ENCODE peak calls at places on chromosomes 5 and 9, in five cellular contexts. G is breast epithelium, M is GM12878, H is prostate gland, V is H1. Z is an unnamed sample.

GRCh38 chr9:122071716-122072115 is 21.4 kb downstream of the TTLL11 start:
- DNase-seq in G (no peak), M (no peak), H (no peak), V (no peak), Z (no peak)

GRCh38 chr5:153456354-153456753 is 34.1 kb upstream of the GRIA1 start:
- DNase-seq in G (no peak), M (no peak), H (no peak), V (no peak), Z (no peak)

GRCh38 chr9:23380821-23381220 is 445.2 kb downstream of the ELAVL2 start:
- DNase-seq in G (no peak), M (no peak), H (no peak), V (no peak), Z (no peak)

GRCh38 chr9:10054456-10054855 is 558.3 kb downstream of the PTPRD start:
- DNase-seq in G (no peak), M (no peak), H (no peak), V (no peak), Z (no peak)

GRCh38 chr9:130446111-130446861 is 1.5 kb downstream of the ASS1 start:
- DNase-seq in G (peak), M (no peak), H (peak), V (no peak), Z (no peak)

GRCh38 chr9:93948456-93949072 is 6.6 kb downstream of the BARX1 start:
- DNase-seq in G (no peak), M (no peak), H (no peak), V (no peak), Z (no peak)

GRCh38 chr5:79759436-79759835 is 69.8 kb downstream of the CMYA5 start:
- DNase-seq in G (no peak), M (no peak), H (no peak), V (no peak), Z (no peak)

GRCh38 chr9:70880523-70880922 is 240.9 kb downstream of the TRPM3 start:
- DNase-seq in G (no peak), M (no peak), H (no peak), V (no peak), Z (no peak)

GRCh38 chr5:120644516-120644915 is 180.4 kb downstream of the PRR16 start:
- DNase-seq in G (no peak), M (no peak), H (no peak), V (no peak), Z (no peak)

GRCh38 chr5:151772868-151773561 is 1.3 kb downstream of the G3BP1 start:
- DNase-seq in G (no peak), M (no peak), H (no peak), V (no peak), Z (no peak)

GRCh38 chr5:12951846-12952245 is 992.6 kb downstream of the DNAH5 start:
- DNase-seq in G (no peak), M (no peak), H (no peak), V (no peak), Z (no peak)

GRCh38 chr9:134944351-134944802 is 26.7 kb upstream of the FCN1 start:
- DNase-seq in G (no peak), M (no peak), H (no peak), V (no peak), Z (no peak)

GRCh38 chr9:94153905-94154304 is 69.6 kb downstream of the PTPDC1 start:
- DNase-seq in G (no peak), M (no peak), H (no peak), V (no peak), Z (no peak)

GRCh38 chr5:159105318-159106053 is 5.8 kb upstream of the EBF1 start:
- DNase-seq in G (no peak), M (no peak), H (no peak), V (no peak), Z (no peak)

GRCh38 chr5:181160144-181160754 is 12.9 kb downstream of the OR2V2 start:
- DNase-seq in G (no peak), M (no peak), H (no peak), V (no peak), Z (peak)

GRCh38 chr5:156354571-156354970 is 27.6 kb downstream of the SGCD start:
- DNase-seq in G (no peak), M (no peak), H (no peak), V (no peak), Z (no peak)

GRCh38 chr9:13113201-13113600 is 166.3 kb downstream of the MPDZ start:
- DNase-seq in G (no peak), M (no peak), H (no peak), V (no peak), Z (no peak)

GRCh38 chr5:31100781-31101180 is 92.7 kb upstream of the CDH6 start:
- DNase-seq in G (no peak), M (no peak), H (no peak), V (no peak), Z (no peak)

GRCh38 chr9:111349766-111350165 is 19.7 kb upstream of the OR2K2 start:
- DNase-seq in G (no peak), M (no peak), H (no peak), V (no peak), Z (no peak)

GRCh38 chr5:73459366-73459765 is 10.8 kb upstream of the FOXD1 start:
- DNase-seq in G (no peak), M (no peak), H (no peak), V (no peak), Z (no peak)

GRCh38 chr5:154627711-154628678 is 127.2 kb upstream of the LARP1 start:
- DNase-seq in G (no peak), M (no peak), H (no peak), V (no peak), Z (no peak)

GRCh38 chr5:51990661-51991180 is 607.5 kb downstream of the ISL1 start:
- DNase-seq in G (no peak), M (no peak), H (no peak), V (no peak), Z (no peak)

GRCh38 chr5:139733698-139734491 is 61.7 kb upstream of the PSD2 start:
- DNase-seq in G (no peak), M (no peak), H (no peak), V (no peak), Z (no peak)

GRCh38 chr5:147617191-147617606 is 107.3 kb upstream of the DPYSL3 start:
- DNase-seq in G (no peak), M (no peak), H (no peak), V (no peak), Z (no peak)

GRCh38 chr9:136294437-136294836 is 9.5 kb downstream of the CCDC187 start:
- DNase-seq in G (no peak), M (no peak), H (no peak), V (no peak), Z (no peak)

GRCh38 chr5:10607023-10607665 is 43.3 kb downstream of the ANKRD33B start:
- DNase-seq in G (no peak), M (peak), H (no peak), V (no peak), Z (peak)

GRCh38 chr9:4164356-4164755 is 135.5 kb downstream of the GLIS3 start:
- DNase-seq in G (no peak), M (no peak), H (no peak), V (no peak), Z (no peak)

GRCh38 chr5:56838409-56839039 is 23.2 kb downstream of the MAP3K1 start:
- DNase-seq in G (no peak), M (peak), H (no peak), V (no peak), Z (no peak)

GRCh38 chr9:129898205-129898604 is 62.9 kb downstream of the USP20 start:
- DNase-seq in G (no peak), M (no peak), H (no peak), V (no peak), Z (no peak)

GRCh38 chr9:122087406-122088200 is 5.5 kb downstream of the TTLL11 start:
- DNase-seq in G (no peak), M (no peak), H (no peak), V (no peak), Z (no peak)

GRCh38 chr5:6732634-6733410 is 19.6 kb downstream of the TENT4A start:
- DNase-seq in G (no peak), M (no peak), H (no peak), V (no peak), Z (no peak)

GRCh38 chr5:191036-191948 is at the start of gene LRRC14B:
- DNase-seq in G (peak), M (no peak), H (peak), V (no peak), Z (no peak)

GRCh38 chr9:20225841-20226240 is 396.5 kb downstream of the MLLT3 start:
- DNase-seq in G (no peak), M (no peak), H (no peak), V (no peak), Z (no peak)

GRCh38 chr5:74673011-74673790 is 11.8 kb upstream of the HEXB start:
- DNase-seq in G (no peak), M (no peak), H (no peak), V (no peak), Z (no peak)

GRCh38 chr5:35188041-35188457 is 42.2 kb downstream of the PRLR start:
- DNase-seq in G (no peak), M (no peak), H (peak), V (no peak), Z (no peak)

GRCh38 chr5:158943057-158943456 is 156.7 kb downstream of the EBF1 start:
- DNase-seq in G (no peak), M (no peak), H (no peak), V (no peak), Z (no peak)

GRCh38 chr5:167063788-167064187 is 1227.7 kb upstream of the WWC1 start:
- DNase-seq in G (no peak), M (no peak), H (no peak), V (no peak), Z (no peak)

GRCh38 chr9:32398207-32398606 is 13.8 kb downstream of the ACO1 start:
- DNase-seq in G (no peak), M (no peak), H (no peak), V (no peak), Z (no peak)

DNA sequence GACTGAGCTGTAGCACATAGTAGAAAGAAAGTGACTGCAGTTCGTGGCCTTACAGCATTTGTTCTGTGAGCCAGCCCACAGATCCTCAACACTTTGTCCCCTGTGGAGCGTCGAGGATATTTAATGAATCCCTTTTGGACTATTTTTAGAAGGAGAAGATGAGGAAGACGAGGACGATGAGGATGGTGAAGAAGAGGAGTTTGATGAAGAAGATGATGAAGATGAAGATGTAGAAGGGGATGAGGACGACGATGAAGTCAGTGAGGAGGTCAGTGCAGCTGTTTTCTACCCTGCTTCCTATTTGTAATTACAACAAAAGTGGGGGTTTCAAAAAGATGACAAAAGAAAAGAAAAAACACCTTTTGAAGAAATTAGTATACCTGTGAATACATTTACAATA is 28.0 kb downstream of the ANP32B start:
- DNase-seq in G (no peak), M (no peak), H (no peak), V (no peak), Z (no peak)
- TF ChIP-seq POLR2A in G (no peak), M (no peak), H (no peak), V (no peak), Z (no peak)

DNA sequence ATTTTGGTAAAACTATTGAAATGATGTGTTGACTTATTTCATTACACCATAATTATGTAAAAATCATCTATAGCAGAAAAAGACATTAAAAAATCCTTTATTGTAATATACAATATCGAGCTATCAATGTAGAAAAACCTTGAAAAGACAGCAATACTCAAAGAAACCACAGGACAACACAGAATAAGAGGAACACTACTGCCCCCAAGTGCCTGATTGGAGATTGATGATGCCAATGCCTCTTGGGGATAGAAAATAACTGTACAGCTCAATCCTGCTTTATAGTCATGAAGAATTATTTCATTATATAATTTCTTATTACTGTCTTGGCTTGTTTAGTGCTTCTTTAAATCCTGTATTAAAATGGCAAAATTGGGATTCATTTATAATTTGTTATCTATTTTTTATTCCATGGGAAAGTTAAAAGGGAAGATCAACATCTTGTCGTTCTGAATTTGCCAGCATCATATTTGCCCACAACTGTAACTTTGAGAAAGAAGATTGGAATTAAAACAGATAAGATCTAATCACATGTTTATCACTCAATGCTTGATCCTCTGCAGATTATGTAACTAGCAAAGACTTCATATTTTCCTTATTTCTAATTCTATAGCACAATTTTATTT is 337.5 kb downstream of the CDH9 start:
- DNase-seq in G (no peak), M (no peak), H (no peak), V (no peak), Z (no peak)
- TF ChIP-seq POLR2AphosphoS5 in G (no peak), M (no peak), H (no peak), V (no peak), Z (no peak)

DNA sequence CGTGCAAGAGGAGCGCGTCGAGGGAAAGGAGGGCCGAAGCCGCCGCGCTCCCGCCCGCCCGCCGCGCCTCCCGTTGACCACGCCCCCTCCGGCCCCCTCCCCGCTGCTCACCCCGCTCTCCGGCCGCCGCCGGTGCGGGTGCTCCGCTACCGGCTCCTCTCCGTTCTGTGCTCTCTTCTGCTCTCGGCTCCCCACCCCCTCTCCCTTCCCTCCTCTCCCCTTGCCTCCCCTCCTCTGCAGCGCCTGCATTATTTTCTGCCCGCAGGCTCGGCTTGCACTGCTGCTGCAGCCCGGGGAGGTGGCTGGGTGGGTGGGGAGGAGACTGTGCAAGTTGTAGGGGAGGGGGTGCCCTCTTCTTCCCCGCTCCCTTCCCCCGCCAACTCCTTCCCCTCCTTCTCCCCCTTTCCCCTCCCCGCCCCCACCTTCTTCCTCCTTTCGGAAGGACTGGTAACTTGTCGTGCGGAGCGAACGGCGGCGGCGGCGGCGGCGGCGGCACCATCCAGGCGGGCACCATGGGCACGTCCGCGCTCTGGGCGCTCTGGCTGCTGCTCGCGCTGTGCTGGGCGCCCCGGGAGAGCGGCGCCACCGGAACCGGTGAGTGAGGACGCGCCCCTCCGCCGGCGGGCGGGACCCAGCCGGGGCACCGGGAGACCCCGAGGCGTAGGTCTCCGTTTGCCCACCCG is at the start of gene VLDLR:
- DNase-seq in G (peak), M (no peak), H (peak), V (no peak), Z (peak)
- TF ChIP-seq POLR2A in G (no peak), M (no peak), H (no peak), V (no peak), Z (no peak)

GRCh38 chr9:127448112-127448805 is 2.9 kb downstream of the RPL12 start:
- DNase-seq in G (no peak), M (no peak), H (no peak), V (no peak), Z (no peak)
- TF ChIP-seq POLR2AphosphoS5 in G (no peak), M (peak), H (no peak), V (no peak), Z (peak)

Z was measured in GM12892.